ENCODE peak calls at places on chromosomes 1 and 21, in four cellular contexts. U, Z, A and B are unnamed samples.

GRCh38 chr1:72780212-72780611 is 497.9 kb upstream of the NEGR1 start:
- DNase-seq in U (no peak), Z (no peak), A (no peak), B (no peak)

GRCh38 chr21:42411197-42411869 is 7.6 kb downstream of the UBASH3A start:
- DNase-seq in U (peak), Z (no peak), A (no peak), B (no peak)

GRCh38 chr1:176617881-176618280 is 154.9 kb downstream of the PAPPA2 start:
- DNase-seq in U (peak), Z (no peak), A (no peak), B (peak)

GRCh38 chr21:46206163-46207005 is 22.1 kb upstream of the SPATC1L start:
- DNase-seq in U (no peak), Z (no peak), A (no peak), B (no peak)

GRCh38 chr1:204571631-204572030 is 55.4 kb downstream of the MDM4 start:
- DNase-seq in U (no peak), Z (no peak), A (no peak), B (no peak)

GRCh38 chr21:42846221-42846620 is 33.1 kb downstream of the WDR4 start:
- DNase-seq in U (no peak), Z (no peak), A (no peak), B (no peak)

GRCh38 chr1:17170571-17170970 is 34.4 kb upstream of the PADI1 start:
- DNase-seq in U (no peak), Z (no peak), A (peak), B (no peak)

GRCh38 chr1:62436039-62436465 is 797 bp upstream of the USP1 start:
- DNase-seq in U (no peak), Z (no peak), A (no peak), B (peak)

GRCh38 chr1:168243636-168244212 is 17.9 kb downstream of the SFT2D2 start:
- DNase-seq in U (peak), Z (no peak), A (no peak), B (peak)

GRCh38 chr1:59146651-59147358 is 150.1 kb upstream of the FGGY start:
- DNase-seq in U (peak), Z (peak), A (peak), B (no peak)

GRCh38 chr1:4150262-4150661 is 250.2 kb upstream of the C1orf174 start:
- DNase-seq in U (peak), Z (peak), A (no peak), B (no peak)

GRCh38 chr1:29503441-29503840 is 267.1 kb downstream of the PTPRU start:
- DNase-seq in U (no peak), Z (no peak), A (no peak), B (no peak)

GRCh38 chr21:32463889-32464300 is 51.4 kb downstream of the EVA1C start:
- DNase-seq in U (no peak), Z (no peak), A (peak), B (no peak)

GRCh38 chr21:42556960-42557359 is 43.3 kb downstream of the SLC37A1 start:
- DNase-seq in U (no peak), Z (no peak), A (no peak), B (peak)

GRCh38 chr1:116379057-116379630 is 6.1 kb downstream of the ATP1A1 start:
- DNase-seq in U (no peak), Z (no peak), A (peak), B (no peak)

GRCh38 chr1:15083578-15083977 is 70.0 kb upstream of the TMEM51 start:
- DNase-seq in U (no peak), Z (no peak), A (peak), B (no peak)

GRCh38 chr1:157249326-157249725 is 111.1 kb upstream of the ETV3 start:
- DNase-seq in U (no peak), Z (no peak), A (no peak), B (no peak)

GRCh38 chr1:154607084-154607747 is 770 bp downstream of the ADAR start:
- DNase-seq in U (peak), Z (no peak), A (peak), B (peak)

GRCh38 chr1:196459383-196459782 is 148.9 kb downstream of the KCNT2 start:
- DNase-seq in U (no peak), Z (no peak), A (no peak), B (no peak)

GRCh38 chr21:36729301-36729970 is 30.5 kb downstream of the SIM2 start:
- DNase-seq in U (no peak), Z (no peak), A (no peak), B (no peak)

GRCh38 chr1:41849211-41849759 is 69.4 kb downstream of the HIVEP3 start:
- DNase-seq in U (no peak), Z (no peak), A (peak), B (no peak)
- H3K18ac ChIP-seq in U (no peak), Z (no peak), A (no peak), B (no peak)

GRCh38 chr1:241362350-241362749 is 5.3 kb upstream of the RGS7 start:
- DNase-seq in U (peak), Z (no peak), A (no peak), B (no peak)

GRCh38 chr1:241356519-241357365 is at the start of gene RGS7:
- DNase-seq in U (peak), Z (peak), A (peak), B (peak)

GRCh38 chr1:241355311-241356010 is 1.5 kb downstream of the RGS7 start:
- DNase-seq in U (no peak), Z (no peak), A (no peak), B (no peak)

GRCh38 chr1:241356187-241356518 is 852 bp downstream of the RGS7 start:
- DNase-seq in U (no peak), Z (no peak), A (no peak), B (no peak)

DNA sequence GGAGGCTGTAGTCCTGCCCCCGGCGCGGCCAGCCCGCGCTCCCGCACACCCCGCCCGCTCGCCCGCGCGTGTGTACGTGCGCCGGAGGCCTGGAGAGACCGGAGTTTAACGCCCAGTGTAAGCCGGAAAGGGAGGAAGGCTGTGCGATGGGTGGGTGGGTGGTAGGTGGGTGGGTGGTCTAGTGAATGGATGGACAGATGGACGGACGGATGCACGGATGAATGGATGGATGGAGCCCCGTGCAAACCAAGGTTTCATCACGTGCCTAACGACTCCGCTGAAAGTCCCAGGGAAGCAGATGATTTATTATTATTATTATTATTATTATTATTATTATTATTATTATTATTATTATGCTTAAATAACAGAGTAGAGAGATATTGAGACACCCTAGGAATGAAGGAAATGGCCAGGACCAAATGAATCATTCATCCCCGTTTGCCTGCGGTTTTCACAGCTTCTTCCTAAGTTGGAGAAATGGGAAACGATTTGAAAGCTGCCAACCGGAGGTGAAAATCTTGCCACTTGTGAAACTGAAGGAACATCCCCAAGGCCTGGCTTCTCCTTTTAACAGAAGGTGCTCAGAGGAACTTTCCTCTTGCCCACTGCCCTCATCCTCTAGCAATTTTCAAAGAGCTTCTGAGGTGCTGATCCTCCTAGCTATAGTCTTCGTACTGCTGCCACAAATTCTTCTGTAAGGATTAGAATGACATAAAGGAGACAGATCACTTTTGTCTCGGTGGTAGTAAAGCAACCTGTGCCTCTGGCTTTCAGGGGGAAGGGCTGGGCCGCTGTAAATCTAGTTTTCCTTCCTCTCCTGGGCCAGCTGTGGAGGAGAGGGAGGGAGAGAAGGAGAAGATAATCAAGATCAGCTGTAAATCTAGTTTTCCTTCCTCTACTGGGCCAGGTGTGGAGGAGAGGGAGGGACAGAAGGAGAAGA is 631 bp upstream of the RGS7 start:
- DNase-seq in U (peak), Z (no peak), A (no peak), B (no peak)
- H3K18ac ChIP-seq in U (no peak), Z (no peak), A (no peak), B (no peak)

GRCh38 chr1:171581226-171581625 is 40.8 kb upstream of the MYOCOS start:
- DNase-seq in U (no peak), Z (no peak), A (no peak), B (no peak)
- H3K18ac ChIP-seq in U (no peak), Z (no peak), A (no peak), B (no peak)

GRCh38 chr1:209802780-209803152 is 3.2 kb downstream of the IRF6 start:
- DNase-seq in U (no peak), Z (no peak), A (no peak), B (no peak)

GRCh38 chr1:209807509-209807908 is 1.6 kb upstream of the IRF6 start:
- DNase-seq in U (no peak), Z (no peak), A (no peak), B (no peak)

GRCh38 chr1:209805875-209806760 is at the start of gene IRF6:
- DNase-seq in U (peak), Z (peak), A (peak), B (peak)

GRCh38 chr1:209803568-209803967 is 2.4 kb downstream of the IRF6 start:
- DNase-seq in U (no peak), Z (no peak), A (no peak), B (no peak)

GRCh38 chr1:209805341-209805781 is 581 bp downstream of the IRF6 start:
- DNase-seq in U (peak), Z (no peak), A (no peak), B (peak)
- H3K18ac ChIP-seq in U (no peak), Z (no peak), A (no peak), B (peak)

GRCh38 chr1:155859234-155859829 is at the start of gene SYT11:
- DNase-seq in U (peak), Z (peak), A (peak), B (peak)

GRCh38 chr1:155860939-155861496 is 1.7 kb downstream of the SYT11 start:
- DNase-seq in U (no peak), Z (no peak), A (no peak), B (no peak)

GRCh38 chr1:155858805-155859233 is 548 bp upstream of the SYT11 start:
- DNase-seq in U (no peak), Z (no peak), A (no peak), B (peak)

GRCh38 chr1:155856975-155857930 is at the start of gene GON4L:
- DNase-seq in U (peak), Z (peak), A (peak), B (peak)

GRCh38 chr1:155859881-155860841 is 794 bp downstream of the SYT11 start:
- DNase-seq in U (peak), Z (peak), A (peak), B (peak)
- H3K18ac ChIP-seq in U (no peak), Z (peak), A (peak), B (no peak)